ENCODE peak calls at places on chromosomes 1 and 21, in eight cellular contexts. A is nephron progenitor cell, H is ascending aorta, Y is Panc1, F is DND-41, O is left ventricle myocardium inferior, J is mesenchymal stem cell, D is fibroblast of the aortic adventitia. M is an unnamed sample.
A peak's percentile ranks its signal among the peaks of the same experiment; 100 is the strongest.

GRCh38 chr21:44051462-44051941 is 39.4 kb downstream of the TRAPPC10 start:
- DNase-seq in A (no peak), H (no peak), Y (no peak), F (no peak), O (peak; percentile 52), J (peak; percentile 78), D (peak; percentile 57), M (no peak)

GRCh38 chr1:31381394-31382287 is 8.8 kb upstream of the FABP3 start:
- DNase-seq in A (no peak), H (no peak), Y (no peak), F (no peak), O (peak; percentile 62), J (no peak), D (peak; percentile 51), M (peak; percentile 52)

GRCh38 chr21:29293495-29293894 is 5.2 kb upstream of the BACH1 start:
- DNase-seq in A (no peak), H (no peak), Y (no peak), F (peak; percentile 13), O (no peak), J (no peak), D (no peak), M (no peak)

GRCh38 chr21:32520885-32521735 is 64.2 kb downstream of the TCP10L start:
- DNase-seq in A (no peak), H (no peak), Y (no peak), F (no peak), O (peak; percentile 94), J (peak; percentile 70), D (peak; percentile 99), M (peak; percentile 88)

GRCh38 chr1:64242895-64243756 is 39.7 kb downstream of the UBE2U start:
- DNase-seq in A (no peak), H (no peak), Y (no peak), F (no peak), O (no peak), J (peak; percentile 55), D (peak; percentile 76), M (peak; percentile 61)

GRCh38 chr1:15457484-15458027 is 1.0 kb downstream of the CELA2A start:
- DNase-seq in A (no peak), H (no peak), Y (no peak), F (no peak), O (no peak), J (no peak), D (no peak), M (no peak)

GRCh38 chr21:45405819-45406762 is 1.1 kb downstream of the COL18A1 start:
- DNase-seq in A (peak; percentile 80), H (no peak), Y (no peak), F (no peak), O (peak; percentile 30), J (no peak), D (peak; percentile 11), M (no peak)

GRCh38 chr1:14903922-14904321 is 249.6 kb upstream of the TMEM51 start:
- DNase-seq in A (no peak), H (no peak), Y (no peak), F (no peak), O (no peak), J (no peak), D (no peak), M (no peak)

GRCh38 chr1:91851130-91852010 is 34.6 kb downstream of the TGFBR3 start:
- DNase-seq in A (no peak), H (peak; percentile 28), Y (peak; percentile 25), F (no peak), O (peak; percentile 95), J (peak; percentile 55), D (peak; percentile 97), M (peak; percentile 92)

GRCh38 chr1:25624155-25624554 is 7.6 kb downstream of the MAN1C1 start:
- DNase-seq in A (no peak), H (no peak), Y (no peak), F (peak; percentile 25), O (no peak), J (no peak), D (no peak), M (no peak)

GRCh38 chr1:76281306-76281705 is 206.8 kb downstream of the ST6GALNAC3 start:
- DNase-seq in A (no peak), H (no peak), Y (no peak), F (no peak), O (no peak), J (no peak), D (no peak), M (no peak)

GRCh38 chr1:20830378-20830777 is 43.3 kb upstream of the HP1BP3 start:
- DNase-seq in A (no peak), H (no peak), Y (no peak), F (no peak), O (no peak), J (no peak), D (no peak), M (no peak)

GRCh38 chr1:174021611-174022079 is 512 bp downstream of the RC3H1 start:
- DNase-seq in A (no peak), H (no peak), Y (no peak), F (peak; percentile 63), O (peak; percentile 47), J (peak; percentile 72), D (peak; percentile 40), M (peak; percentile 47)

GRCh38 chr1:41673355-41673754 is 188.9 kb upstream of the EDN2 start:
- DNase-seq in A (no peak), H (no peak), Y (no peak), F (peak; percentile 86), O (no peak), J (no peak), D (peak; percentile 70), M (peak; percentile 29)

GRCh38 chr1:156898151-156898550 is 4.6 kb downstream of the PEAR1 start:
- DNase-seq in A (no peak), H (no peak), Y (no peak), F (no peak), O (peak; percentile 65), J (peak; percentile 87), D (peak; percentile 69), M (peak; percentile 21)

GRCh38 chr1:223289621-223290020 is 74.4 kb downstream of the SUSD4 start:
- DNase-seq in A (no peak), H (no peak), Y (no peak), F (no peak), O (no peak), J (no peak), D (no peak), M (no peak)

GRCh38 chr1:53070621-53071020 is 8.6 kb downstream of the PODN start:
- DNase-seq in A (peak; percentile 1), H (peak; percentile 2), Y (no peak), F (no peak), O (peak; percentile 13), J (no peak), D (no peak), M (no peak)

GRCh38 chr1:16073490-16074104 is at the start of gene FAM131C:
- DNase-seq in A (peak; percentile 67), H (no peak), Y (no peak), F (no peak), O (no peak), J (no peak), D (no peak), M (peak; percentile 22)

GRCh38 chr1:77571642-77572041 is 110.8 kb downstream of the ZZZ3 start:
- DNase-seq in A (no peak), H (no peak), Y (no peak), F (no peak), O (no peak), J (no peak), D (no peak), M (no peak)

GRCh38 chr1:155913969-155914757 is 3.0 kb upstream of the RIT1 start:
- DNase-seq in A (no peak), H (no peak), Y (no peak), F (no peak), O (no peak), J (peak; percentile 83), D (no peak), M (peak; percentile 63)

M was measured in HCEC 1CT.